ENCODE peak calls at places on chromosomes 2 and 18, in eight cellular contexts. One of them, this sample, is unnamed.

GRCh38 chr18:3463052-3463451 is 13.1 kb downstream of the TGIF1 start:
- DNase-seq in transverse colon: no peak
- DNase-seq in astrocyte: peak
- DNase-seq in chondrocyte: no peak
- DNase-seq in colonic mucosa: no peak
- DNase-seq in type B pancreatic cell: no peak
- DNase-seq in choroid plexus epithelial cell: peak
- DNase-seq in fibroblast of the aortic adventitia: peak
- DNase-seq in this sample: no peak

GRCh38 chr2:188403676-188404075 is 112.0 kb downstream of the GULP1 start:
- DNase-seq in transverse colon: no peak
- DNase-seq in astrocyte: peak
- DNase-seq in chondrocyte: no peak
- DNase-seq in colonic mucosa: no peak
- DNase-seq in type B pancreatic cell: no peak
- DNase-seq in choroid plexus epithelial cell: no peak
- DNase-seq in fibroblast of the aortic adventitia: no peak
- DNase-seq in this sample: no peak

GRCh38 chr2:206011795-206012194 is 74.2 kb downstream of the INO80D start:
- DNase-seq in transverse colon: no peak
- DNase-seq in astrocyte: no peak
- DNase-seq in chondrocyte: no peak
- DNase-seq in colonic mucosa: no peak
- DNase-seq in type B pancreatic cell: no peak
- DNase-seq in choroid plexus epithelial cell: no peak
- DNase-seq in fibroblast of the aortic adventitia: no peak
- DNase-seq in this sample: no peak

GRCh38 chr2:48525269-48525943 is 4.5 kb upstream of the STON1 start:
- DNase-seq in transverse colon: no peak
- DNase-seq in astrocyte: no peak
- DNase-seq in chondrocyte: no peak
- DNase-seq in colonic mucosa: no peak
- DNase-seq in type B pancreatic cell: no peak
- DNase-seq in choroid plexus epithelial cell: no peak
- DNase-seq in fibroblast of the aortic adventitia: no peak
- DNase-seq in this sample: no peak

GRCh38 chr2:101823849-101824248 is 126.3 kb downstream of the MAP4K4 start:
- DNase-seq in transverse colon: no peak
- DNase-seq in astrocyte: peak
- DNase-seq in chondrocyte: no peak
- DNase-seq in colonic mucosa: no peak
- DNase-seq in type B pancreatic cell: no peak
- DNase-seq in choroid plexus epithelial cell: peak
- DNase-seq in fibroblast of the aortic adventitia: no peak
- DNase-seq in this sample: no peak

GRCh38 chr2:16281451-16282330 is 341.3 kb downstream of the MYCN start:
- DNase-seq in transverse colon: no peak
- DNase-seq in astrocyte: no peak
- DNase-seq in chondrocyte: no peak
- DNase-seq in colonic mucosa: no peak
- DNase-seq in type B pancreatic cell: no peak
- DNase-seq in choroid plexus epithelial cell: peak
- DNase-seq in fibroblast of the aortic adventitia: no peak
- DNase-seq in this sample: no peak

GRCh38 chr2:64748561-64748960 is 94.8 kb upstream of the SERTAD2 start:
- DNase-seq in transverse colon: no peak
- DNase-seq in astrocyte: no peak
- DNase-seq in chondrocyte: no peak
- DNase-seq in colonic mucosa: no peak
- DNase-seq in type B pancreatic cell: no peak
- DNase-seq in choroid plexus epithelial cell: no peak
- DNase-seq in fibroblast of the aortic adventitia: peak
- DNase-seq in this sample: no peak

GRCh38 chr2:212402316-212402715 is 136.3 kb downstream of the ERBB4 start:
- DNase-seq in transverse colon: no peak
- DNase-seq in astrocyte: no peak
- DNase-seq in chondrocyte: no peak
- DNase-seq in colonic mucosa: no peak
- DNase-seq in type B pancreatic cell: no peak
- DNase-seq in choroid plexus epithelial cell: no peak
- DNase-seq in fibroblast of the aortic adventitia: no peak
- DNase-seq in this sample: no peak

GRCh38 chr2:65901809-65902208 is 469.4 kb upstream of the SPRED2 start:
- DNase-seq in transverse colon: no peak
- DNase-seq in astrocyte: no peak
- DNase-seq in chondrocyte: no peak
- DNase-seq in colonic mucosa: peak
- DNase-seq in type B pancreatic cell: no peak
- DNase-seq in choroid plexus epithelial cell: no peak
- DNase-seq in fibroblast of the aortic adventitia: no peak
- DNase-seq in this sample: no peak

GRCh38 chr18:21763846-21764646 is 23.5 kb downstream of the MIB1 start:
- DNase-seq in transverse colon: no peak
- DNase-seq in astrocyte: no peak
- DNase-seq in chondrocyte: no peak
- DNase-seq in colonic mucosa: no peak
- DNase-seq in type B pancreatic cell: no peak
- DNase-seq in choroid plexus epithelial cell: no peak
- DNase-seq in fibroblast of the aortic adventitia: no peak
- DNase-seq in this sample: no peak

GRCh38 chr18:58605027-58606020 is 23.6 kb downstream of the ALPK2 start:
- DNase-seq in transverse colon: no peak
- DNase-seq in astrocyte: peak
- DNase-seq in chondrocyte: no peak
- DNase-seq in colonic mucosa: no peak
- DNase-seq in type B pancreatic cell: no peak
- DNase-seq in choroid plexus epithelial cell: peak
- DNase-seq in fibroblast of the aortic adventitia: peak
- DNase-seq in this sample: no peak

GRCh38 chr2:159209341-159210306 is 76.9 kb downstream of the WDSUB1 start:
- DNase-seq in transverse colon: peak
- DNase-seq in astrocyte: no peak
- DNase-seq in chondrocyte: no peak
- DNase-seq in colonic mucosa: peak
- DNase-seq in type B pancreatic cell: no peak
- DNase-seq in choroid plexus epithelial cell: no peak
- DNase-seq in fibroblast of the aortic adventitia: no peak
- DNase-seq in this sample: no peak

GRCh38 chr2:215911686-215912085 is 101.7 kb downstream of the MREG start:
- DNase-seq in transverse colon: no peak
- DNase-seq in astrocyte: no peak
- DNase-seq in chondrocyte: no peak
- DNase-seq in colonic mucosa: no peak
- DNase-seq in type B pancreatic cell: no peak
- DNase-seq in choroid plexus epithelial cell: no peak
- DNase-seq in fibroblast of the aortic adventitia: no peak
- DNase-seq in this sample: no peak

GRCh38 chr2:42969231-42970150 is 177.1 kb upstream of the HAAO start:
- DNase-seq in transverse colon: no peak
- DNase-seq in astrocyte: peak
- DNase-seq in chondrocyte: peak
- DNase-seq in colonic mucosa: no peak
- DNase-seq in type B pancreatic cell: no peak
- DNase-seq in choroid plexus epithelial cell: peak
- DNase-seq in fibroblast of the aortic adventitia: peak
- DNase-seq in this sample: no peak

GRCh38 chr2:157246212-157247067 is 11.1 kb upstream of the GALNT5 start:
- DNase-seq in transverse colon: no peak
- DNase-seq in astrocyte: peak
- DNase-seq in chondrocyte: no peak
- DNase-seq in colonic mucosa: no peak
- DNase-seq in type B pancreatic cell: no peak
- DNase-seq in choroid plexus epithelial cell: peak
- DNase-seq in fibroblast of the aortic adventitia: peak
- DNase-seq in this sample: no peak

GRCh38 chr2:219309278-219309677 is at the start of gene PTPRN:
- DNase-seq in transverse colon: no peak
- DNase-seq in astrocyte: peak
- DNase-seq in chondrocyte: no peak
- DNase-seq in colonic mucosa: no peak
- DNase-seq in type B pancreatic cell: no peak
- DNase-seq in choroid plexus epithelial cell: peak
- DNase-seq in fibroblast of the aortic adventitia: peak
- DNase-seq in this sample: no peak

GRCh38 chr2:71336384-71336783 is 4.8 kb downstream of the ZNF638 start:
- DNase-seq in transverse colon: no peak
- DNase-seq in astrocyte: no peak
- DNase-seq in chondrocyte: no peak
- DNase-seq in colonic mucosa: no peak
- DNase-seq in type B pancreatic cell: no peak
- DNase-seq in choroid plexus epithelial cell: no peak
- DNase-seq in fibroblast of the aortic adventitia: no peak
- DNase-seq in this sample: no peak

GRCh38 chr2:14194233-14194632 is 438.3 kb upstream of the LRATD1 start:
- DNase-seq in transverse colon: no peak
- DNase-seq in astrocyte: no peak
- DNase-seq in chondrocyte: no peak
- DNase-seq in colonic mucosa: no peak
- DNase-seq in type B pancreatic cell: no peak
- DNase-seq in choroid plexus epithelial cell: no peak
- DNase-seq in fibroblast of the aortic adventitia: no peak
- DNase-seq in this sample: no peak

GRCh38 chr2:45131587-45131986 is 122.3 kb upstream of the SIX2 start:
- DNase-seq in transverse colon: no peak
- DNase-seq in astrocyte: peak
- DNase-seq in chondrocyte: no peak
- DNase-seq in colonic mucosa: no peak
- DNase-seq in type B pancreatic cell: peak
- DNase-seq in choroid plexus epithelial cell: peak
- DNase-seq in fibroblast of the aortic adventitia: no peak
- DNase-seq in this sample: no peak

GRCh38 chr2:86675611-86676015 is 44.5 kb upstream of the RMND5A start:
- DNase-seq in transverse colon: peak
- DNase-seq in astrocyte: no peak
- DNase-seq in chondrocyte: no peak
- DNase-seq in colonic mucosa: peak
- DNase-seq in type B pancreatic cell: no peak
- DNase-seq in choroid plexus epithelial cell: no peak
- DNase-seq in fibroblast of the aortic adventitia: no peak
- DNase-seq in this sample: no peak
- TF ChIP-seq CTCF in transverse colon: peak
- TF ChIP-seq CTCF in astrocyte: no peak
- TF ChIP-seq CTCF in chondrocyte: no peak
- TF ChIP-seq CTCF in colonic mucosa: peak
- TF ChIP-seq CTCF in type B pancreatic cell: no peak
- TF ChIP-seq CTCF in choroid plexus epithelial cell: no peak
- TF ChIP-seq CTCF in fibroblast of the aortic adventitia: no peak
- TF ChIP-seq CTCF in this sample: no peak

DNA sequence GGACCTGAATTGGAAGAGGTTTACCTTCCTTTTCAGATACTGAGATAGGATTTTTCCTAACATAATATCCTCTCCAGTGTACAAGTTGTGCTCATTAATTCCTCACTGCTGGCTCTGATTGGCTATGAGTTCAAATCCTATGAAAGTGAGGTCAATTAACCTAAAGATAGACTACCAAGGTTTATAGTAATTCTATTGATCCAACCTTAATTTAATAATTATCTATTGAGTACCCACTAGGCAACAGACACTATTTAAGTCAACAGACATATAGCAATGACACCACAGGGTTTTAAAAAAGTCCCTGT is 81.2 kb downstream of the NABP1 start:
- DNase-seq in transverse colon: no peak
- DNase-seq in astrocyte: no peak
- DNase-seq in chondrocyte: no peak
- DNase-seq in colonic mucosa: no peak
- DNase-seq in type B pancreatic cell: no peak
- DNase-seq in choroid plexus epithelial cell: no peak
- DNase-seq in fibroblast of the aortic adventitia: no peak
- DNase-seq in this sample: no peak
- TF ChIP-seq CTCF in transverse colon: no peak
- TF ChIP-seq CTCF in astrocyte: no peak
- TF ChIP-seq CTCF in chondrocyte: peak
- TF ChIP-seq CTCF in colonic mucosa: no peak
- TF ChIP-seq CTCF in type B pancreatic cell: peak
- TF ChIP-seq CTCF in choroid plexus epithelial cell: no peak
- TF ChIP-seq CTCF in fibroblast of the aortic adventitia: no peak
- TF ChIP-seq CTCF in this sample: no peak

DNA sequence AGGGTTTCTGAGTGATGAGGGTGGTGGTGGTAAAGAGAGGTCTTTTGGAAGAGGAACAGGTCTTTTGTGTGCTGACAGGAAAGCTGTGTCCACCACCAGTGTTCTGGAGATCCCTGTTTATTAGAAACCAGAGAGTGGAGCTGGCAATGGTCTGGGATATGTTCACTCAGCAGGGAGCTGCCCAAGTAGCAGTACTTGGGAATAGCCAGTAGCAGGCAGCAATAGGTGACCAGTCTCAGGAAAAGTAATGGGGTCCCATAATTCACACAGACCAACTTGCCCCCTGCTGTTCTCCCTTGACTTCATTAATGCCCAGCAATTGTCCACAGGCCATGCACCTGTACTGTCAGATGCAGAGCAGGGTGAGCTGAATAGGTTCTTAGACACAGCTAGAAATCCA is 1.8 kb downstream of the TSPYL6 start:
- DNase-seq in transverse colon: no peak
- DNase-seq in astrocyte: no peak
- DNase-seq in chondrocyte: no peak
- DNase-seq in colonic mucosa: no peak
- DNase-seq in type B pancreatic cell: no peak
- DNase-seq in choroid plexus epithelial cell: no peak
- DNase-seq in fibroblast of the aortic adventitia: no peak
- DNase-seq in this sample: no peak
- TF ChIP-seq CTCF in transverse colon: no peak
- TF ChIP-seq CTCF in astrocyte: no peak
- TF ChIP-seq CTCF in chondrocyte: no peak
- TF ChIP-seq CTCF in colonic mucosa: no peak
- TF ChIP-seq CTCF in type B pancreatic cell: no peak
- TF ChIP-seq CTCF in choroid plexus epithelial cell: no peak
- TF ChIP-seq CTCF in fibroblast of the aortic adventitia: no peak
- TF ChIP-seq CTCF in this sample: no peak

GRCh38 chr18:6891788-6892187 is 162.3 kb downstream of the ARHGAP28 start:
- DNase-seq in transverse colon: no peak
- DNase-seq in astrocyte: no peak
- DNase-seq in chondrocyte: no peak
- DNase-seq in colonic mucosa: no peak
- DNase-seq in type B pancreatic cell: no peak
- DNase-seq in choroid plexus epithelial cell: peak
- DNase-seq in fibroblast of the aortic adventitia: no peak
- DNase-seq in this sample: no peak
- TF ChIP-seq CTCF in transverse colon: no peak
- TF ChIP-seq CTCF in astrocyte: no peak
- TF ChIP-seq CTCF in chondrocyte: no peak
- TF ChIP-seq CTCF in colonic mucosa: no peak
- TF ChIP-seq CTCF in type B pancreatic cell: no peak
- TF ChIP-seq CTCF in choroid plexus epithelial cell: no peak
- TF ChIP-seq CTCF in fibroblast of the aortic adventitia: no peak
- TF ChIP-seq CTCF in this sample: no peak

GRCh38 chr18:31206787-31207381 is 44.2 kb upstream of the DSC1 start:
- DNase-seq in transverse colon: peak
- DNase-seq in astrocyte: peak
- DNase-seq in chondrocyte: no peak
- DNase-seq in colonic mucosa: peak
- DNase-seq in type B pancreatic cell: no peak
- DNase-seq in choroid plexus epithelial cell: peak
- DNase-seq in fibroblast of the aortic adventitia: no peak
- DNase-seq in this sample: no peak
- TF ChIP-seq CTCF in transverse colon: peak
- TF ChIP-seq CTCF in astrocyte: no peak
- TF ChIP-seq CTCF in chondrocyte: peak
- TF ChIP-seq CTCF in colonic mucosa: peak
- TF ChIP-seq CTCF in type B pancreatic cell: peak
- TF ChIP-seq CTCF in choroid plexus epithelial cell: peak
- TF ChIP-seq CTCF in fibroblast of the aortic adventitia: no peak
- TF ChIP-seq CTCF in this sample: peak

GRCh38 chr2:202871161-202872141 is at the start of gene ICA1L:
- DNase-seq in transverse colon: peak
- DNase-seq in astrocyte: peak
- DNase-seq in chondrocyte: no peak
- DNase-seq in colonic mucosa: peak
- DNase-seq in type B pancreatic cell: peak
- DNase-seq in choroid plexus epithelial cell: peak
- DNase-seq in fibroblast of the aortic adventitia: peak
- DNase-seq in this sample: peak
- TF ChIP-seq CTCF in transverse colon: no peak
- TF ChIP-seq CTCF in astrocyte: no peak
- TF ChIP-seq CTCF in chondrocyte: no peak
- TF ChIP-seq CTCF in colonic mucosa: no peak
- TF ChIP-seq CTCF in type B pancreatic cell: no peak
- TF ChIP-seq CTCF in choroid plexus epithelial cell: no peak
- TF ChIP-seq CTCF in fibroblast of the aortic adventitia: peak
- TF ChIP-seq CTCF in this sample: no peak

This sample was measured in osteocyte.